ENCODE peak calls at places on chromosomes 7 and 10, in six cellular contexts. U is cardiac muscle cell, I is AG04450, Q is K562, K is AG09309, S is ovary. M is an unnamed sample.

GRCh38 chr7:127891144-127891543 is 140.1 kb downstream of the LRRC4 start:
- DNase-seq in Q (no peak), S (no peak), U (no peak), I (no peak), K (no peak), M (no peak)

GRCh38 chr10:12978885-12979284 is 22.6 kb downstream of the CCDC3 start:
- DNase-seq in Q (no peak), K (no peak), U (no peak), S (no peak), I (no peak), M (no peak)

GRCh38 chr7:140680886-140681285 is 8.1 kb downstream of the ADCK2 start:
- DNase-seq in S (no peak), I (no peak), K (no peak), Q (no peak), U (no peak), M (no peak)

GRCh38 chr7:1663243-1663642 is 6.8 kb upstream of the ELFN1 start:
- DNase-seq in Q (no peak), I (no peak), U (no peak), S (peak), K (no peak), M (no peak)

GRCh38 chr10:580796-581195 is 108.7 kb downstream of the DIP2C start:
- DNase-seq in Q (no peak), K (peak), I (peak), U (peak), S (no peak), M (peak)

GRCh38 chr10:22365644-22366565 is 20.6 kb downstream of the SPAG6 start:
- DNase-seq in S (no peak), K (no peak), U (no peak), I (no peak), Q (no peak), M (no peak)

GRCh38 chr10:93198401-93199175 is 124.9 kb downstream of the CYP26A1 start:
- DNase-seq in U (peak), K (no peak), S (no peak), Q (no peak), I (no peak), M (no peak)

GRCh38 chr10:21171936-21172773 is 275.0 kb upstream of the NEBL start:
- DNase-seq in Q (no peak), I (no peak), U (no peak), K (no peak), S (no peak), M (no peak)

GRCh38 chr10:124791378-124792348 is at the start of gene EEF1AKMT2:
- DNase-seq in I (peak), Q (peak), U (peak), K (peak), S (peak), M (no peak)

GRCh38 chr7:136336932-136337331 is 359.8 kb upstream of the MTPN start:
- DNase-seq in I (no peak), Q (no peak), S (no peak), U (no peak), K (no peak), M (no peak)

GRCh38 chr7:128892521-128893250 is 17.8 kb downstream of the KCP start:
- DNase-seq in K (no peak), U (no peak), S (no peak), Q (no peak), I (no peak), M (no peak)

GRCh38 chr10:103968441-103969391 is 1.8 kb downstream of the SLK start:
- DNase-seq in Q (no peak), K (no peak), U (no peak), I (no peak), S (no peak), M (no peak)

GRCh38 chr7:150722403-150723065 is 6.1 kb downstream of the GIMAP1 start:
- DNase-seq in U (no peak), I (no peak), Q (no peak), K (no peak), S (no peak), M (no peak)

GRCh38 chr10:103918053-103918846 is at the start of gene STN1:
- DNase-seq in I (peak), Q (peak), K (peak), S (peak), U (peak), M (peak)

GRCh38 chr7:50739744-50740455 is 42.8 kb downstream of the GRB10 start:
- DNase-seq in S (no peak), U (peak), Q (no peak), I (no peak), K (no peak), M (no peak)

GRCh38 chr10:6240254-6240653 is 37.5 kb downstream of the PFKFB3 start:
- DNase-seq in S (no peak), Q (no peak), I (no peak), K (no peak), U (no peak), M (no peak)

GRCh38 chr10:79947083-79947415 is 1.9 kb downstream of the SFTPD start:
- DNase-seq in S (no peak), K (no peak), I (no peak), Q (no peak), U (no peak), M (no peak)

GRCh38 chr10:5293691-5294550 is 70.8 kb upstream of the UCN3 start:
- DNase-seq in I (no peak), Q (peak), K (no peak), S (no peak), U (peak), M (no peak)

GRCh38 chr7:107173691-107174406 is 5.0 kb downstream of the HBP1 start:
- DNase-seq in U (no peak), S (no peak), I (no peak), K (no peak), Q (no peak), M (no peak)

GRCh38 chr7:28619256-28619655 is 206.9 kb downstream of the CREB5 start:
- DNase-seq in I (no peak), K (no peak), S (no peak), Q (no peak), U (no peak), M (no peak)

GRCh38 chr7:107668296-107668695 is 7.7 kb downstream of the SLC26A4 start:
- DNase-seq in S (no peak), U (no peak), K (no peak), I (no peak), Q (no peak), M (no peak)

GRCh38 chr10:2777946-2778345 is 289.4 kb upstream of the PFKP start:
- DNase-seq in Q (no peak), I (no peak), U (no peak), S (no peak), K (no peak), M (no peak)

GRCh38 chr7:266851-267840 is 22.8 kb upstream of the FOXL3 start:
- DNase-seq in S (peak), I (no peak), K (no peak), U (no peak), Q (peak), M (no peak)

GRCh38 chr7:104179178-104179577 is 28.6 kb downstream of the ORC5 start:
- DNase-seq in U (no peak), S (no peak), I (no peak), K (no peak), Q (no peak), M (no peak)

GRCh38 chr7:120856198-120856597 is 1.7 kb downstream of the TSPAN12 start:
- DNase-seq in S (no peak), I (no peak), Q (no peak), U (no peak), K (no peak), M (no peak)
- H3K4me3 ChIP-seq in S (no peak), I (peak), Q (no peak), U (peak), K (no peak), M (no peak)

DNA sequence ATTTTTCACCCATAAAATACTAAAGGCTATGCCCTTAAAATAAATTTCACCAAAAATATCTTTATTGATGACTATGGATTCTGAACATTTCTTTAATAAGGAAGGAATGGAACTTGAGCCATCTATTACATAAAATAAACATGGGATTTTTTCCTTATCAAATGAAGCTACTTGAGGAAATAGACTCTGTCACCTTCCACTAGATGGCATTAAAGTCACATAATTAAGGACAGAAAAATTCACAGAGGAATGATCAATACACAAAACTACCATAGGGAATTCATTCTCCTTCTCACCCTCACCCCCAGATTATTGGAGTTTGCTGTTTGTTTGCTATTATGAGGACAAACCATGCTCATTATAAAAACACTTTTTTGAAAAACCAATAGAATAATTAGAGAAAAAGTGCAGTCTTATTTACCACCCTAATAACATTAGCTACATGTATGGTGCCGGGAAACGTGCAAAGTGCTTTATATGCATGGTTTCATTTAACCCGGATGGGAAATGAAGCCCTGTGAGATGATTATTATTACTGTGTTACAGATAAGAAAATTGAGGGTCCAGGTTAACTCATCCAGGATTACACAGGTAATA is 21.1 kb upstream of the FOXI2 start:
- DNase-seq in S (no peak), Q (peak), K (no peak), I (no peak), U (peak), M (no peak)
- TF ChIP-seq CTCF in S (peak), Q (peak), K (no peak), I (no peak), U (no peak), M (no peak)

GRCh38 chr10:127195571-127196226 is 692 bp downstream of the INSYN2A start:
- DNase-seq in U (peak), I (no peak), S (no peak), Q (no peak), K (no peak), M (no peak)
- H3K4me3 ChIP-seq in U (peak), I (peak), S (peak), Q (no peak), K (peak), M (peak)

GRCh38 chr7:55427800-55428199 is 62.7 kb downstream of the LANCL2 start:
- DNase-seq in U (no peak), I (no peak), S (no peak), Q (no peak), K (no peak), M (no peak)

GRCh38 chr7:55425141-55425752 is 60.1 kb downstream of the LANCL2 start:
- DNase-seq in U (no peak), K (no peak), I (no peak), S (no peak), Q (peak), M (no peak)

GRCh38 chr7:55423891-55424290 is 58.8 kb downstream of the LANCL2 start:
- DNase-seq in Q (no peak), S (no peak), U (no peak), I (no peak), K (no peak), M (no peak)

GRCh38 chr7:55427279-55427788 is 62.2 kb downstream of the LANCL2 start:
- DNase-seq in K (no peak), U (no peak), I (no peak), S (no peak), Q (no peak), M (no peak)

GRCh38 chr7:55426676-55427075 is 61.5 kb downstream of the LANCL2 start:
- DNase-seq in I (no peak), Q (no peak), U (no peak), S (no peak), K (no peak), M (no peak)
- TF ChIP-seq CTCF in I (no peak), Q (no peak), U (no peak), S (no peak), K (no peak), M (no peak)

GRCh38 chr10:61821153-61821552 is 80.3 kb upstream of the ARID5B start:
- DNase-seq in Q (no peak), U (no peak), S (no peak), K (no peak), I (no peak), M (no peak)
- H3K4me3 ChIP-seq in Q (no peak), U (no peak), S (no peak), K (no peak), I (no peak), M (no peak)

GRCh38 chr10:101270763-101271162 is 41.5 kb upstream of the LBX1 start:
- DNase-seq in S (no peak), U (no peak), Q (no peak), K (no peak), I (no peak), M (no peak)
- TF ChIP-seq CTCF in S (no peak), U (no peak), Q (no peak), K (no peak), I (no peak), M (no peak)

GRCh38 chr10:122044045-122044661 is 55.2 kb downstream of the TACC2 start:
- DNase-seq in K (no peak), U (no peak), Q (no peak), S (no peak), I (no peak), M (no peak)

GRCh38 chr10:122040786-122041185 is 51.8 kb downstream of the TACC2 start:
- DNase-seq in U (no peak), Q (no peak), S (no peak), K (no peak), I (no peak), M (no peak)

GRCh38 chr10:122042836-122043235 is 53.9 kb downstream of the TACC2 start:
- DNase-seq in S (no peak), Q (no peak), K (no peak), I (no peak), U (no peak), M (no peak)

GRCh38 chr10:122045212-122045611 is 56.2 kb downstream of the TACC2 start:
- DNase-seq in Q (no peak), K (no peak), S (no peak), U (no peak), I (no peak), M (no peak)

DNA sequence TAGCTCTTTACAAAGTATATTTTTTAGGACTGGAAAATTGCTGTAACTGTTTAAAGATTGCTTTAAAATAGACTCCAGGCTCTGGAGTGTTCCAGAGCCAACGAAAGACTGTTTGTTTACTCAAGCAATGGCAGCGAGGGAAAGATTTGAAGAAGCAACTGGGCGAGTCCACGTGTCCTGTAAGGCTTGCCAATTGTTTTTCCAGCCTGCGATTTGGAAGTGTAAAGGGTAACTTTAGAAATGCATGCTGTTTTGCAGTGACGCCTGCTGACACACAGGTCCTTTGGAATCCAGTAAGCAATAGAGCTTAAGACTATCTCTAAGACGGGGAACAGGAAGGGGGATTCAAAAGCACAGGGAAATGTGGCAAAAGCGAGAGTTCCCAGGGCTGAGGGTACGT is 55.8 kb downstream of the TACC2 start:
- DNase-seq in I (no peak), Q (no peak), S (peak), U (peak), K (no peak), M (no peak)
- H3K4me3 ChIP-seq in I (no peak), Q (no peak), S (no peak), U (peak), K (no peak), M (no peak)

DNA sequence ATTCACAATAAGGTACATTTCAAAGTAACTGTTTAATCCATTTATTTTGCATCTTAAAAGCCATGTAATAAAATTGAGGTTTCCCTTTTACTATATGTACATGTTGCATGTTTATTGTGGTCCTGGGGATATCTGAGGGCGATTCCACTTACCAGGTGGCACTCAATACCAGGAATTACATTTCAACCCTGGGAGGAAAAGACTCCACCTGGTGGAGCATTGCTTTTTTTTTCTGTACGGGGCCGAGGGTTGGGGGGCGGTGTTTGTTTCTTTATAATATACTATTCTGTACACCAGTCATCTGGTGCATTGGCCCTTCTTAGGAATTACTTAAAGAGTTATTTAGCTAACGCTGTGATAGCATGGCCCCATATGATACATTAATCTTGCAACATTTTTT is 7.1 kb upstream of the HGF start:
- DNase-seq in K (no peak), U (no peak), S (no peak), I (no peak), Q (no peak), M (no peak)
- TF ChIP-seq CTCF in K (no peak), U (no peak), S (no peak), I (no peak), Q (no peak), M (no peak)